ENCODE peak calls at places on chromosomes 12 and 14, in seven cellular contexts. B, F, E, J, S, R and C are unnamed samples.
A peak's percentile ranks its signal among the peaks of the same experiment; 100 is the strongest.

GRCh38 chr14:103281496-103282231 is 52.4 kb upstream of the EIF5 start:
- DNase-seq in B (no peak), F (no peak), E (no peak), J (no peak), S (peak; percentile 56), R (no peak), C (no peak)

GRCh38 chr14:87566986-87567385 is 426.0 kb downstream of the GALC start:
- DNase-seq in B (no peak), F (no peak), E (no peak), J (no peak), S (no peak), R (no peak), C (no peak)

GRCh38 chr12:50201987-50202521 is 34.9 kb upstream of the CERS5 start:
- DNase-seq in B (no peak), F (no peak), E (no peak), J (no peak), S (no peak), R (no peak), C (no peak)

GRCh38 chr14:39381366-39381765 is 50.9 kb downstream of the FBXO33 start:
- DNase-seq in B (no peak), F (no peak), E (no peak), J (no peak), S (no peak), R (no peak), C (no peak)

GRCh38 chr12:67740706-67741105 is 92.2 kb downstream of the DYRK2 start:
- DNase-seq in B (no peak), F (no peak), E (no peak), J (no peak), S (no peak), R (no peak), C (no peak)

GRCh38 chr12:120468271-120468845 is 1.2 kb downstream of the SRSF9 start:
- DNase-seq in B (no peak), F (peak; percentile 37), E (no peak), J (peak; percentile 78), S (peak; percentile 60), R (no peak), C (no peak)

GRCh38 chr12:112937741-112938719 is at the start of gene OAS3:
- DNase-seq in B (peak; percentile 60), F (peak; percentile 71), E (peak; percentile 52), J (peak; percentile 94), S (peak; percentile 26), R (peak; percentile 58), C (peak; percentile 41)

GRCh38 chr14:31510222-31510621 is 22.4 kb upstream of the GPR33 start:
- DNase-seq in B (no peak), F (no peak), E (no peak), J (no peak), S (no peak), R (no peak), C (no peak)

GRCh38 chr14:99169776-99170356 is 102.1 kb downstream of the BCL11B start:
- DNase-seq in B (no peak), F (no peak), E (no peak), J (no peak), S (no peak), R (no peak), C (no peak)

GRCh38 chr12:42090899-42091298 is 53.8 kb downstream of the GXYLT1 start:
- DNase-seq in B (no peak), F (no peak), E (no peak), J (no peak), S (no peak), R (no peak), C (no peak)

GRCh38 chr12:60832300-60832699 is 1236.5 kb downstream of the SLC16A7 start:
- DNase-seq in B (no peak), F (no peak), E (no peak), J (no peak), S (no peak), R (no peak), C (no peak)

GRCh38 chr12:45336762-45337596 is 121.1 kb downstream of the ANO6 start:
- DNase-seq in B (no peak), F (no peak), E (no peak), J (no peak), S (no peak), R (no peak), C (no peak)

GRCh38 chr12:109944561-109944960 is 44.5 kb downstream of the TCHP start:
- DNase-seq in B (no peak), F (no peak), E (no peak), J (no peak), S (no peak), R (no peak), C (no peak)

GRCh38 chr12:83818888-83819287 is 1093.7 kb downstream of the SLC6A15 start:
- DNase-seq in B (no peak), F (no peak), E (no peak), J (no peak), S (no peak), R (no peak), C (no peak)

GRCh38 chr14:20662968-20663731 is 21.2 kb upstream of the RNASE4 start:
- DNase-seq in B (peak; percentile 32), F (peak; percentile 76), E (peak; percentile 91), J (peak; percentile 86), S (peak; percentile 68), R (peak; percentile 78), C (peak; percentile 67)

GRCh38 chr14:77315115-77315944 is 5.4 kb downstream of the POMT2 start:
- DNase-seq in B (no peak), F (no peak), E (no peak), J (no peak), S (no peak), R (no peak), C (no peak)

GRCh38 chr12:109727746-109728726 is 14.4 kb downstream of the FAM222A start:
- DNase-seq in B (no peak), F (no peak), E (no peak), J (peak; percentile 49), S (no peak), R (no peak), C (no peak)

GRCh38 chr12:95774311-95775045 is 16.1 kb downstream of the NTN4 start:
- DNase-seq in B (no peak), F (no peak), E (no peak), J (no peak), S (no peak), R (no peak), C (no peak)

GRCh38 chr12:12749433-12749832 is 32.3 kb downstream of the CDKN1B start:
- DNase-seq in B (no peak), F (no peak), E (no peak), J (peak; percentile 65), S (no peak), R (no peak), C (no peak)

GRCh38 chr14:103476631-103477030 is 46.0 kb downstream of the CKB start:
- DNase-seq in B (no peak), F (no peak), E (no peak), J (no peak), S (no peak), R (no peak), C (no peak)

GRCh38 chr14:88380405-88380804 is 5.1 kb upstream of the SPATA7 start:
- DNase-seq in B (no peak), F (no peak), E (no peak), J (no peak), S (no peak), R (no peak), C (no peak)

GRCh38 chr14:103861413-103862392 is 14.3 kb upstream of the PPP1R13B start:
- DNase-seq in B (no peak), F (no peak), E (no peak), J (peak; percentile 63), S (no peak), R (no peak), C (no peak)